ENCODE peak calls at places on chromosomes 13 and 19, in four cellular contexts. O, T, D and I are unnamed samples.

GRCh38 chr19:43625918-43626579 is 6.6 kb upstream of the ZNF428 start:
- DNase-seq in O (peak), T (no peak), D (no peak), I (peak)

GRCh38 chr19:14507704-14508246 is 10.4 kb downstream of the DNAJB1 start:
- DNase-seq in O (no peak), T (peak), D (no peak), I (no peak)

GRCh38 chr13:44451651-44452050 is 78.0 kb downstream of the SERP2 start:
- DNase-seq in O (no peak), T (no peak), D (no peak), I (no peak)

GRCh38 chr13:95833713-95834112 is 156.8 kb downstream of the DNAJC3 start:
- DNase-seq in O (no peak), T (peak), D (no peak), I (peak)

GRCh38 chr19:4007021-4007835 is at the start of gene PIAS4:
- DNase-seq in O (peak), T (peak), D (peak), I (peak)

GRCh38 chr13:31431722-31432137 is 232.0 kb downstream of the B3GLCT start:
- DNase-seq in O (peak), T (peak), D (no peak), I (peak)

GRCh38 chr13:27450921-27451461 is 627 bp upstream of the MTIF3 start:
- DNase-seq in O (peak), T (peak), D (no peak), I (peak)

GRCh38 chr13:40230833-40231266 is 435.6 kb downstream of the FOXO1 start:
- DNase-seq in O (no peak), T (peak), D (no peak), I (no peak)

GRCh38 chr13:100089633-100090032 is 740 bp downstream of the PCCA start:
- DNase-seq in O (peak), T (no peak), D (no peak), I (peak)

GRCh38 chr13:83151308-83151660 is 731.0 kb downstream of the SLITRK1 start:
- DNase-seq in O (no peak), T (no peak), D (no peak), I (no peak)

GRCh38 chr13:27194895-27195764 is 23.5 kb upstream of the USP12 start:
- DNase-seq in O (peak), T (peak), D (no peak), I (peak)

GRCh38 chr19:50233308-50233910 is 30.0 kb downstream of the MYH14 start:
- DNase-seq in O (no peak), T (no peak), D (no peak), I (no peak)

GRCh38 chr19:1245884-1246816 is 2.2 kb upstream of the MIDN start:
- DNase-seq in O (no peak), T (no peak), D (no peak), I (no peak)

GRCh38 chr19:47776568-47776967 is 1.9 kb upstream of the SELENOW start:
- DNase-seq in O (peak), T (peak), D (peak), I (peak)

GRCh38 chr19:54201980-54202379 is 1.3 kb downstream of the RPS9 start:
- DNase-seq in O (no peak), T (no peak), D (no peak), I (no peak)

GRCh38 chr13:112723771-112724170 is 33.9 kb downstream of the ATP11A start:
- DNase-seq in O (no peak), T (no peak), D (no peak), I (no peak)

GRCh38 chr19:6030214-6030507 is 52.2 kb upstream of the RANBP3 start:
- DNase-seq in O (no peak), T (peak), D (no peak), I (no peak)

GRCh38 chr13:44768233-44768632 is 192.1 kb upstream of the TSC22D1 start:
- DNase-seq in O (no peak), T (no peak), D (no peak), I (no peak)

GRCh38 chr13:90640976-90641375 is 706.5 kb upstream of the MIR17HG start:
- DNase-seq in O (no peak), T (peak), D (no peak), I (peak)

GRCh38 chr19:3404324-3405260 is 38.2 kb downstream of the NFIC start:
- DNase-seq in O (no peak), T (peak), D (peak), I (no peak)

GRCh38 chr13:110431425-110431824 is 124.3 kb downstream of the COL4A2 start:
- DNase-seq in O (no peak), T (no peak), D (no peak), I (no peak)

GRCh38 chr19:43525836-43526771 is 897 bp downstream of the ETHE1 start:
- DNase-seq in O (peak), T (no peak), D (no peak), I (peak)

GRCh38 chr19:48308695-48309586 is 16.4 kb upstream of the EMP3 start:
- DNase-seq in O (no peak), T (no peak), D (no peak), I (no peak)

GRCh38 chr19:36488816-36489138 is 584 bp downstream of the ZNF566 start:
- DNase-seq in O (peak), T (no peak), D (peak), I (no peak)